ENCODE peak calls at places on chromosome 17, in four cellular contexts. One of them, this sample, is unnamed.
A peak's percentile ranks its signal among the peaks of the same experiment; 100 is the strongest.

GRCh38 chr17:69059458-69060205 is 1.1 kb downstream of the ABCA9 start:
- DNase-seq in H9: no peak
- DNase-seq in IMR-90: no peak
- DNase-seq in H1: no peak
- DNase-seq in this sample: no peak

GRCh38 chr17:51718945-51719344 is 439.6 kb downstream of the CA10 start:
- DNase-seq in H9: no peak
- DNase-seq in IMR-90: no peak
- DNase-seq in H1: no peak
- DNase-seq in this sample: no peak

GRCh38 chr17:49494937-49495841 is at the start of gene NGFR:
- DNase-seq in H9: peak; percentile 82
- DNase-seq in IMR-90: peak; percentile 13
- DNase-seq in H1: peak; percentile 79
- DNase-seq in this sample: peak; percentile 65

GRCh38 chr17:27408891-27409290 is 47.4 kb upstream of the KSR1 start:
- DNase-seq in H9: no peak
- DNase-seq in IMR-90: peak; percentile 38
- DNase-seq in H1: no peak
- DNase-seq in this sample: no peak

GRCh38 chr17:27529230-27529796 is 73.1 kb downstream of the KSR1 start:
- DNase-seq in H9: no peak
- DNase-seq in IMR-90: peak; percentile 76
- DNase-seq in H1: no peak
- DNase-seq in this sample: no peak

GRCh38 chr17:67491678-67492019 is 114.6 kb downstream of the PITPNC1 start:
- DNase-seq in H9: peak; percentile 28
- DNase-seq in IMR-90: no peak
- DNase-seq in H1: no peak
- DNase-seq in this sample: no peak

GRCh38 chr17:66755101-66755943 is 79.6 kb upstream of the CACNG5 start:
- DNase-seq in H9: no peak
- DNase-seq in IMR-90: no peak
- DNase-seq in H1: no peak
- DNase-seq in this sample: no peak

GRCh38 chr17:44121206-44121605 is 2.2 kb downstream of the HDAC5 start:
- DNase-seq in H9: peak; percentile 34
- DNase-seq in IMR-90: no peak
- DNase-seq in H1: no peak
- DNase-seq in this sample: no peak

GRCh38 chr17:29664743-29665479 is 42.2 kb upstream of the CORO6 start:
- DNase-seq in H9: no peak
- DNase-seq in IMR-90: peak; percentile 73
- DNase-seq in H1: no peak
- DNase-seq in this sample: no peak

GRCh38 chr17:64196626-64197025 is 66.4 kb downstream of the TEX2 start:
- DNase-seq in H9: no peak
- DNase-seq in IMR-90: peak; percentile 88
- DNase-seq in H1: no peak
- DNase-seq in this sample: no peak

GRCh38 chr17:40187238-40187637 is 10.0 kb downstream of the RAPGEFL1 start:
- DNase-seq in H9: no peak
- DNase-seq in IMR-90: no peak
- DNase-seq in H1: no peak
- DNase-seq in this sample: no peak

GRCh38 chr17:20997711-20998570 is 44.9 kb downstream of the USP22 start:
- DNase-seq in H9: peak; percentile 71
- DNase-seq in IMR-90: no peak
- DNase-seq in H1: peak; percentile 61
- DNase-seq in this sample: peak; percentile 65

GRCh38 chr17:41697122-41697962 is 8.7 kb downstream of the EIF1 start:
- DNase-seq in H9: no peak
- DNase-seq in IMR-90: peak; percentile 64
- DNase-seq in H1: no peak
- DNase-seq in this sample: no peak

GRCh38 chr17:2789700-2790099 is 6.5 kb upstream of the RAP1GAP2 start:
- DNase-seq in H9: no peak
- DNase-seq in IMR-90: no peak
- DNase-seq in H1: no peak
- DNase-seq in this sample: no peak

GRCh38 chr17:50103252-50103651 is 8.1 kb downstream of the PDK2 start:
- DNase-seq in H9: no peak
- DNase-seq in IMR-90: no peak
- DNase-seq in H1: no peak
- DNase-seq in this sample: no peak

GRCh38 chr17:82152556-82153294 is 54.7 kb upstream of the FASN start:
- DNase-seq in H9: no peak
- DNase-seq in IMR-90: no peak
- DNase-seq in H1: no peak
- DNase-seq in this sample: no peak

GRCh38 chr17:77328823-77329740 is 188.3 kb downstream of the SEC14L1 start:
- DNase-seq in H9: peak; percentile 36
- DNase-seq in IMR-90: no peak
- DNase-seq in H1: no peak
- DNase-seq in this sample: no peak

GRCh38 chr17:76562734-76563148 is 22.9 kb downstream of the PRCD start:
- DNase-seq in H9: no peak
- DNase-seq in IMR-90: peak; percentile 92
- DNase-seq in H1: no peak
- DNase-seq in this sample: no peak

GRCh38 chr17:50805486-50805885 is 29.9 kb upstream of the WFIKKN2 start:
- DNase-seq in H9: no peak
- DNase-seq in IMR-90: no peak
- DNase-seq in H1: no peak
- DNase-seq in this sample: no peak

GRCh38 chr17:18257747-18258355 is 687 bp downstream of the FLII start:
- DNase-seq in H9: peak; percentile 87
- DNase-seq in IMR-90: peak; percentile 62
- DNase-seq in H1: no peak
- DNase-seq in this sample: peak; percentile 84

DNA sequence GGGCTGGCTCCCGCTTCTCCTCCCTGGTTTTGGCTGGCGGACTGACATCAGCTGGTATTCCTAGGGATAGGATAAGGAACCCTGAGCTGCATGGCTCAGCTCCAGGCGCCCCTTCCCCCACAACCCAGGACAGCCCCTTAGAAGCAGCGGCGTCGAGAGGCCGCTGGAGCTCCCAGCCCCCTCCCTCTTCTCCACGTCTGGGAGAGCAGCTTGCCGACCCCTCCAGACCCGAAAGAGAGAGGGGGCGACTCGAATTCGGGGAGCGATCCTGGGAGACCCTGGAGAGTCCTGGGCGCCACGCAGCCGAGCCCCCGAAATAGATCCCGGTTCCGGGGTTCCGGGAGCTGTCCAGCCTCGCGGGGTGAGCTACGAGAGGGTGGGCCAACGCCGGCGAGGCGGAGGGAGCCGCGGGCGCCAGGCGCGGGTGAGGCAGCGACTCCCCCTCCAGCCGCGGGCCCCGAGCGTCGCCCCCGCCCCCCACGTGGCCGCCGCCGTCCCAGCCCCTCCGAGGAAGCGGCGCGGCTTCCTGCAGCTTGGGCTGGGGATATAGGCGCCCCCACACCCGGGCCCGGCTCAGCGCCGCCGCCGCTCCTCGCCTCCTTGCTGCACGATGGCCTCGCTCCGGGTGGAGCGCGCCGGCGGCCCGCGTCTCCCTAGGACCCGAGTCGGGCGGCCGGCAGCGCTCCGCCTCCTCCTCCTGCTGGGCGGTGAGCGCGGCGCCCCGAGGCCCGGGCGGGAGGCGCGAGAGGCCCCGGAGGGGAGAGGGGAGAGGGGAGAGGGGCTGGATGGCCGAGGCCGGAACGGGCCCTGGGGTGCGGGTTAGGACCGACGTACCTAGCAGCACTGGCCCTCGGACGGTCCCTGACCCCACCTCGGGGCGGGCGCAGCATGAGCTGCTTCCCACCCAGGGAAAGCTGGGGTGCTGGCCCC is at the start of gene RAMP2:
- DNase-seq in H9: no peak
- DNase-seq in IMR-90: no peak
- DNase-seq in H1: peak; percentile 79
- DNase-seq in this sample: peak; percentile 69
- H2AK5ac ChIP-seq in H9: no peak within 1 kb of the TSS
- H2AK5ac ChIP-seq in IMR-90: peak within 1 kb of the TSS; percentile 3
- H2AK5ac ChIP-seq in H1: no peak within 1 kb of the TSS
- H2AK5ac ChIP-seq in this sample: peak within 1 kb of the TSS; percentile 65

GRCh38 chr17:12625092-12625491 is 40.6 kb upstream of the MYOCD start:
- DNase-seq in H9: peak; percentile 48
- DNase-seq in IMR-90: no peak
- DNase-seq in H1: no peak
- DNase-seq in this sample: no peak
- H2BK120ac ChIP-seq in H9: no peak overlapping the region
- H2BK120ac ChIP-seq in IMR-90: peak overlapping the region; percentile 88
- H2BK120ac ChIP-seq in H1: no peak overlapping the region
- H2BK120ac ChIP-seq in this sample: no peak overlapping the region

GRCh38 chr17:16171613-16172012 is 43.7 kb downstream of the NCOR1 start:
- DNase-seq in H9: no peak
- DNase-seq in IMR-90: peak; percentile 47
- DNase-seq in H1: no peak
- DNase-seq in this sample: no peak
- H3K56ac ChIP-seq in H9: no peak overlapping the region
- H3K56ac ChIP-seq in IMR-90: no peak overlapping the region
- H3K56ac ChIP-seq in H1: no peak overlapping the region
- H3K56ac ChIP-seq in this sample: no peak overlapping the region

GRCh38 chr17:73782231-73782630 is 138.0 kb upstream of the SDK2 start:
- DNase-seq in H9: no peak
- DNase-seq in IMR-90: no peak
- DNase-seq in H1: no peak
- DNase-seq in this sample: no peak

GRCh38 chr17:73784015-73784603 is 139.9 kb upstream of the SDK2 start:
- DNase-seq in H9: no peak
- DNase-seq in IMR-90: no peak
- DNase-seq in H1: no peak
- DNase-seq in this sample: no peak

GRCh38 chr17:73782641-73783381 is 138.6 kb upstream of the SDK2 start:
- DNase-seq in H9: peak; percentile 80
- DNase-seq in IMR-90: no peak
- DNase-seq in H1: no peak
- DNase-seq in this sample: peak; percentile 74

GRCh38 chr17:73785466-73785865 is 141.2 kb upstream of the SDK2 start:
- DNase-seq in H9: no peak
- DNase-seq in IMR-90: no peak
- DNase-seq in H1: no peak
- DNase-seq in this sample: no peak

DNA sequence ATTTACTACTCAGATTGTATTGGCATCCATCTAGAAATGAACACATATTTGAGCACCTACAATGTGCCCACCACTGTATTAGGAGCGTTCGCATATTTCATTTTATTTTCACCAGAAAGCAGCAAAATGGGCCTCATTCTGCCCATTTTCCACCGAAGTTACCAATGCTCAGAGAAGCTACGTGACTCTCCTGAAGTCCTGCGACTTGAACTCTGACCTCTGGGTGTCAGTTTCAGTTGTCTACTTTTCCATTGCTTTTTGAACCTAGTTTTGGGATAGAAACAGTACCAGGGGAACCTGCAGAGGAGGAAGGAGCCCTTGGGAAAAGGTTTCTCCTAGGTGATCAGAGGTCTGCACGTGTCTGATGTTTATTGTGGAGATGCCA is 139.1 kb upstream of the SDK2 start:
- DNase-seq in H9: no peak
- DNase-seq in IMR-90: no peak
- DNase-seq in H1: no peak
- DNase-seq in this sample: no peak
- H2AK5ac ChIP-seq in H9: no peak overlapping the region
- H2AK5ac ChIP-seq in IMR-90: no peak overlapping the region
- H2AK5ac ChIP-seq in H1: no peak overlapping the region
- H2AK5ac ChIP-seq in this sample: no peak overlapping the region

GRCh38 chr17:16459850-16460550 is 32.0 kb downstream of the LRRC75A start:
- DNase-seq in H9: peak; percentile 87
- DNase-seq in IMR-90: no peak
- DNase-seq in H1: no peak
- DNase-seq in this sample: peak; percentile 87

GRCh38 chr17:16461606-16461866 is 30.5 kb downstream of the LRRC75A start:
- DNase-seq in H9: no peak
- DNase-seq in IMR-90: no peak
- DNase-seq in H1: no peak
- DNase-seq in this sample: no peak

GRCh38 chr17:16460796-16461605 is 31.0 kb downstream of the LRRC75A start:
- DNase-seq in H9: peak; percentile 48
- DNase-seq in IMR-90: no peak
- DNase-seq in H1: no peak
- DNase-seq in this sample: no peak

GRCh38 chr17:16456770-16457316 is 35.1 kb downstream of the LRRC75A start:
- DNase-seq in H9: peak; percentile 73
- DNase-seq in IMR-90: no peak
- DNase-seq in H1: no peak
- DNase-seq in this sample: peak; percentile 63

DNA sequence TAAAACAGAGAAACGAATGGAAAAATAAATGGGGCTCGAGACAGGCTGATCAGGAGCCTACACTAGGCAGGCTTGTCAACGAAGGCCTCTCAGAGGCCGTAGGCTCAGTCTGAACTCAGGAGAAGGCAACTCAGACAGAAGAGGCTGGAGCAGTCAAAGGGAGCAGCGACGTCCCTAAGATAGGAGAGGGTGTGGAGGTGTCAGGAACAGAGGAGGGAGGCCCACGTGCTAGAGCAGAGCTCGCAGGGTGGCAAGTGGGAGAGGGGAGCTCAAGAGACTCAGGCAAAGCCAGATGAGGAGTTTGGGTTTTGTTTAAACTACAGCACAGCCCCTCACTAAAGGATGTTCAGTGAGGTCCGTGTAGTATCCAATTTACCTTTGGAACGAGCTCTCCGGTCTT is 32.7 kb downstream of the LRRC75A start:
- DNase-seq in H9: no peak
- DNase-seq in IMR-90: no peak
- DNase-seq in H1: no peak
- DNase-seq in this sample: no peak
- H2BK120ac ChIP-seq in H9: no peak overlapping the region
- H2BK120ac ChIP-seq in IMR-90: no peak overlapping the region
- H2BK120ac ChIP-seq in H1: no peak overlapping the region
- H2BK120ac ChIP-seq in this sample: no peak overlapping the region

GRCh38 chr17:75559958-75560533 is 27.6 kb upstream of the MYO15B start:
- DNase-seq in H9: no peak
- DNase-seq in IMR-90: no peak
- DNase-seq in H1: no peak
- DNase-seq in this sample: no peak
- H3K56ac ChIP-seq in H9: no peak overlapping the region
- H3K56ac ChIP-seq in IMR-90: no peak overlapping the region
- H3K56ac ChIP-seq in H1: no peak overlapping the region
- H3K56ac ChIP-seq in this sample: no peak overlapping the region

DNA sequence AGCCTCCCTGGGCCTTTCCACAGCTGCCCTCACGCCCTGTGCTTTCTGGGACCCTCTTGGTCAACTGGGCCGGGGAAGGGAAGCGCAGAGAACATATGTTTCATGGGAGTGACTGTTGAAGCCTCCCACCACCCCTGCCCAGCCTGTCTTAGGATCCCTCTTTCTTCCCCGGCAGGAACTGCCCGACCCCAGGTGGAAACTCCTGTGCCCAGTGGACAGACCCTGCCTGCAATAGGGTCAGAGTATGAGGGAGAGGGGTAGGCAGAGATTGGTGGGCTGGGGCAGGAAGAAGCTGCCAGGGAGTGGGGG is 10.5 kb downstream of the HEXIM2 start:
- DNase-seq in H9: no peak
- DNase-seq in IMR-90: no peak
- DNase-seq in H1: peak; percentile 72
- DNase-seq in this sample: no peak
- H2AK5ac ChIP-seq in H9: no peak overlapping the region
- H2AK5ac ChIP-seq in IMR-90: peak overlapping the region; percentile 87
- H2AK5ac ChIP-seq in H1: peak overlapping the region; percentile 92
- H2AK5ac ChIP-seq in this sample: no peak overlapping the region

This sample was measured in mesendoderm.